ENCODE peak calls at places on chromosomes 6 and 20, in four cellular contexts. Z is PC-3, A is left ventricle myocardium inferior, D is A549. O is an unnamed sample.

GRCh38 chr6:134312038-134312660 is 5.8 kb downstream of the SGK1 start:
- DNase-seq in D (no peak), Z (no peak), A (no peak), O (no peak)

GRCh38 chr6:167546611-167547327 is 221.9 kb downstream of the TTLL2 start:
- DNase-seq in Z (no peak), D (no peak), A (no peak), O (no peak)

GRCh38 chr20:63688234-63689045 is 8.0 kb upstream of the TNFRSF6B start:
- DNase-seq in D (no peak), Z (no peak), A (no peak), O (no peak)

GRCh38 chr6:137625100-137625661 is 131.0 kb upstream of the OLIG3 start:
- DNase-seq in A (no peak), Z (no peak), D (no peak), O (no peak)

GRCh38 chr6:158642805-158643489 is 1.6 kb downstream of the DYNLT1 start:
- DNase-seq in Z (peak; percentile 27), D (no peak), A (no peak), O (no peak)

GRCh38 chr20:4898282-4898681 is 103.0 kb downstream of the SLC23A2 start:
- DNase-seq in Z (peak; percentile 99), D (no peak), A (peak; percentile 29), O (no peak)

GRCh38 chr6:22530506-22530905 is 38.9 kb upstream of the HDGFL1 start:
- DNase-seq in Z (no peak), A (no peak), D (no peak), O (no peak)

GRCh38 chr6:46189726-46190125 is 18.9 kb upstream of the ENPP5 start:
- DNase-seq in D (no peak), A (no peak), Z (no peak), O (no peak)

GRCh38 chr6:119484598-119484997 is 135.0 kb upstream of the MAN1A1 start:
- DNase-seq in A (no peak), Z (peak; percentile 94), D (no peak), O (no peak)

GRCh38 chr20:57308451-57309410 is 20.9 kb upstream of the SPO11 start:
- DNase-seq in A (no peak), D (no peak), Z (no peak), O (no peak)

GRCh38 chr6:131226465-131226864 is 91.2 kb downstream of the AKAP7 start:
- DNase-seq in Z (no peak), D (no peak), A (no peak), O (no peak)

GRCh38 chr6:167824591-167825041 is 2.1 kb upstream of the AFDN start:
- DNase-seq in Z (no peak), D (no peak), A (no peak), O (peak; percentile 73)

GRCh38 chr6:119339941-119340456 is 9.6 kb downstream of the MAN1A1 start:
- DNase-seq in Z (no peak), D (no peak), A (no peak), O (no peak)

GRCh38 chr6:7148100-7148822 is 40.5 kb downstream of the RREB1 start:
- DNase-seq in A (no peak), Z (peak; percentile 91), D (no peak), O (no peak)

GRCh38 chr6:169370054-169370453 is 116.4 kb upstream of the THBS2 start:
- DNase-seq in Z (no peak), D (no peak), A (no peak), O (no peak)

GRCh38 chr6:142740449-142740848 is 204.5 kb downstream of the HIVEP2 start:
- DNase-seq in Z (no peak), D (no peak), A (no peak), O (no peak)

GRCh38 chr20:49982072-49982345 is 771 bp upstream of the SNAI1 start:
- DNase-seq in A (no peak), D (no peak), Z (no peak), O (no peak)

GRCh38 chr6:111973897-111974639 is 79.8 kb upstream of the CCN6 start:
- DNase-seq in Z (no peak), D (no peak), A (no peak), O (no peak)

GRCh38 chr20:4962257-4962855 is 39.0 kb downstream of the SLC23A2 start:
- DNase-seq in A (no peak), D (no peak), Z (no peak), O (no peak)

GRCh38 chr6:17096657-17097056 is 5.2 kb upstream of the STMND1 start:
- DNase-seq in Z (peak; percentile 22), A (no peak), D (no peak), O (no peak)

GRCh38 chr20:7841291-7841966 is 98.8 kb downstream of the HAO1 start:
- DNase-seq in Z (peak; percentile 94), A (no peak), D (peak; percentile 70), O (no peak)

GRCh38 chr20:63031251-63032014 is 24.7 kb upstream of the BHLHE23 start:
- DNase-seq in Z (no peak), D (no peak), A (peak; percentile 9), O (no peak)

GRCh38 chr20:1434571-1435336 is 31.9 kb downstream of the NSFL1C start:
- DNase-seq in D (no peak), Z (peak; percentile 88), A (no peak), O (no peak)

GRCh38 chr6:55449219-55449618 is 122.0 kb downstream of the GFRAL start:
- DNase-seq in Z (peak; percentile 41), D (peak; percentile 35), A (no peak), O (no peak)

GRCh38 chr20:40286991-40287531 is 402.0 kb downstream of the MAFB start:
- DNase-seq in D (no peak), A (peak; percentile 83), Z (no peak), O (peak; percentile 52)

GRCh38 chr6:132513821-132514545 is 1.1 kb upstream of the STX7 start:
- DNase-seq in Z (no peak), D (no peak), A (no peak), O (no peak)

GRCh38 chr20:50575869-50576720 is 65.9 kb downstream of the PTPN1 start:
- DNase-seq in A (peak; percentile 76), D (peak; percentile 70), Z (peak; percentile 68), O (peak; percentile 54)

GRCh38 chr20:5402903-5403531 is 86.3 kb upstream of the PROKR2 start:
- DNase-seq in D (peak; percentile 53), A (no peak), Z (peak; percentile 64), O (no peak)

GRCh38 chr20:61930776-61931475 is 134.8 kb downstream of the TAF4 start:
- DNase-seq in A (peak; percentile 7), Z (no peak), D (no peak), O (no peak)

GRCh38 chr20:57312138-57312537 is 17.5 kb upstream of the SPO11 start:
- DNase-seq in A (no peak), Z (no peak), D (no peak), O (no peak)

GRCh38 chr20:20793570-20793969 is 81.1 kb upstream of the RALGAPA2 start:
- DNase-seq in A (no peak), Z (no peak), D (no peak), O (no peak)

DNA sequence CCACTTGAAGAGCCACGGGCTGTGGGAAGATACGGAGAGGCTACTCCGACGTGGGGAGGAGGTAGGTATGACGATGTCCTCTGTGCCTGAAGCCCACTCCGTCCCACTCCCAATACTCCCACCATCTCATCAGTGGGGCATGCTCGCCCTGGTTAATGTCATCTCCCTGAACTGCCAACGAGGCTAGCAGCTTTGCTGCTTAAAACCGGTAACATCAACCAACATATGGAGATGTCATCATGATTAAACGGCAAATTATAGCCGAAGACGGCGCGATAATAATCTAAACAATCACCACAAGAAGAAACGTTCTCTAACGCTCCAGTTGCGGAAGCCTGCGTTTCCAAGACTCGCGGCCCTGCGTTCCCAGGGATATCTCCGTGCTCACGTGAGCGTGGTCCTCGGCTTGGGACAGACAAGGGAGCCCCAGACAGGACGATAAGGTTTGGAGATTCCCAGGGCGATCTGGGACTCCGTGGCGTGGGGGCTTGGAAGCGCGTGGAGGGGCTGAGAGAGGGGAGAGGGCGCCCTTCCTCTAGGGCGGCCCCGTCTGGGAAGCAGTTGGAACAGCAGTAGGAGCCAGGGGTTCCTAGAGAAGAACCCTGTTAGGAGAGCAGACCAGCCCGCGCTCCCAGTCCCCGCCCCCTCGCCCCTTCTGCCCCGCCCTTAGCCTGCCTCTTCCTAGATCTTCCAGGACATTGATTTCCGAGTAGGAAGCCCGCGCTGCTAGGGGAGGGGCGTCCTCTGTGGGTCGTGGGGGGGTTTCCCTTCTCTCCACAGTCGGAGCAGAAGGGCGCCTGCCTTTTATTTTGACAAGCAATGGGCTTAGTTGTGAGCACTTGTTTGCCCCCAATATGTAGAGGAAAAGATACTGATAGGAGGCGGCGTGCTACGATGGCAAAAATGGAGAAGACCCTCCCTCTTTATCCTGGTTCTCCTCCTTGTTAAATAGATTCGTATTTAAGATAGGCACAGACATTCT is 10.7 kb downstream of the NRN1 start:
- DNase-seq in A (peak; percentile 71), D (peak; percentile 40), Z (no peak), O (no peak)
- TF ChIP-seq CTCF in A (peak; percentile 47), D (no peak), Z (no peak), O (no peak)

GRCh38 chr6:113626470-113626869 is 230.7 kb upstream of the MARCKS start:
- DNase-seq in Z (no peak), D (no peak), A (no peak), O (no peak)
- H3K4me3 ChIP-seq in Z (no peak overlapping the region), D (no peak overlapping the region), A (no peak overlapping the region), O (no peak overlapping the region)

GRCh38 chr20:10448270-10449156 is 13.4 kb downstream of the SLX4IP start:
- DNase-seq in A (no peak), D (no peak), Z (no peak), O (no peak)

GRCh38 chr20:10449270-10449669 is 14.2 kb downstream of the SLX4IP start:
- DNase-seq in A (no peak), D (no peak), Z (no peak), O (no peak)

GRCh38 chr20:10454135-10454750 is 19.1 kb downstream of the SLX4IP start:
- DNase-seq in D (no peak), Z (no peak), A (no peak), O (no peak)

DNA sequence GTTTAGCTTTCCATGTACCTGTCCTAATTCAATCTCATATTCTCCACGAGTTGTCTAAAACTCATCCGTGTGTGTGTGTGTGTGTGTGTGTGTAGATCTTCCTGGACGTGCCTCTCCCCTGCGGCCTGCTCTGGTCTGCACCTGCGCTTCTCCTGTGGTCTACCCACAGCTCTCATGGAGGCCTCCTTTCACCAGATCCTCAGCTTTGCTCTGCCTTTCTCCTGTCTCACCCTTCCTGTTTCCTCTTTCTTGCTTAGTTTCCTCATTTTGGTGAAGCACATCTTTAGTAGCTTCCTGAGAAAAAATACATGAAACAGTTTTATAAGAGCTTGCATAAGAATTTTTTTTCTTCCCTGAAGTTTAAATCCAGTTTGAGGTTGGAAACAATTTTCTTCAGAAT is 18.1 kb downstream of the SLX4IP start:
- DNase-seq in Z (no peak), A (no peak), D (no peak), O (no peak)
- TF ChIP-seq CTCF in Z (no peak), A (no peak), D (no peak), O (no peak)

DNA sequence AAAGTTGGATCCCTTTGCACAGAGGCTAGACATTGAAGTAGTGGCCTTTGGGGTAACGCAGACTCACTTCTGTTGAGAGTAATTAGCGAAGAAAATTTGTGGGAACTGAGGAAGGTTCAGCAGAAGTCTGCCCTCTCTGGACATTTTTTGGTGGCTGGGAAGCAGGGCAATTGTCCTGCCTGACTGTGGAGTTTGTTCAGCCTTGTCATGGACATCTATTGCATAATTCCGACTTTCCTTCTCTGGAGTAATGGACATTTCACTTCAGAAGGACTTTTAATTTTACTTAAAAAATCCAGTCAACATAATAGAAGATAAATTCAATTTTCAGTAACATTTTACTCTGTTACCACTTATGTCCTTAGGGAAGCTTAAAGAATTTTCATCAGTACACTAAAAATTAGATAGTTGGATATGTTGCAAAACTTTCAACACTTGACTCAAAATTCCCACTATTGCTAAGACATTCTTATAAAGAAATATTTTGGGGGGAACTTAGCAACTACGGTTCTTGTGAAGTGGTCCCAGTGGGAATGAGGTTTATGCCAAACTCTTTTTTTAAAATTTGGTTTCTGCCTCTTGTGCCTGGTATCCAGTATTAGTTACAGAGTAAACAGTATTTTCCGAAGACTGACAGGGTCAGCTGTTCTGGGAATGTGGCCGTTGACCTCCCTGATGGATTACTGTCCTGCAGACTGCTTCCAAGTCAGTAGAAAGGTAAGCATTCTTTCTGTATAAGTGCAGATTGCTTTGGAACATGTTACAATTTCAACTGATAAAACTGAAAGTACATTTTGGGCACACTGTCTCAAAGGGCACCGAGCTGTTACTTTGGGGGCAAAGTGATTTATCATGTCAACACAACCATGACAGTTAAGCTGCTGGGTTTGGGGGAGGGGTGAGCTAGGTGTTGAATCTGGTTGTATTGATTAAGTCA is 100.6 kb upstream of the MLIP start:
- DNase-seq in A (no peak), D (no peak), Z (peak; percentile 34), O (no peak)
- H3K4me3 ChIP-seq in A (peak overlapping the region; percentile 27), D (no peak overlapping the region), Z (no peak overlapping the region), O (peak overlapping the region; percentile 11)